ENCODE peak calls at places on chromosomes 6 and 20, in nine cellular contexts. D is hepatocyte, B is HCEC 1CT, W is GM23338, F is NCI-H748 treated with DMSO at 0.1 percent for 48 hours, S is left ventricle myocardium superior, H is GM19239, P is WTC11, R is ELF-1. U is an unnamed sample.

GRCh38 chr20:13085275-13085674 is 76.5 kb downstream of the SPTLC3 start:
- DNase-seq in H (no peak), W (no peak), R (no peak), S (no peak), F (no peak), B (no peak), P (no peak), D (no peak), U (no peak)

GRCh38 chr20:24863356-24863755 is 85.7 kb upstream of the CST7 start:
- DNase-seq in F (no peak), S (no peak), D (no peak), R (no peak), H (no peak), B (peak), P (no peak), W (no peak), U (no peak)

GRCh38 chr6:79377047-79377446 is 142.6 kb upstream of the HMGN3 start:
- DNase-seq in S (no peak), F (no peak), W (no peak), B (peak), P (no peak), D (no peak), H (no peak), R (no peak), U (no peak)

GRCh38 chr20:17823382-17824144 is 123.8 kb downstream of the BANF2 start:
- DNase-seq in D (peak), W (peak), R (no peak), S (no peak), P (no peak), H (no peak), F (no peak), B (no peak), U (no peak)

GRCh38 chr6:1144842-1145755 is 166.8 kb upstream of the FOXQ1 start:
- DNase-seq in F (no peak), P (no peak), B (peak), R (no peak), D (no peak), S (no peak), H (no peak), W (no peak), U (peak)

GRCh38 chr6:29976588-29977424 is 34.5 kb downstream of the HLA-A start:
- DNase-seq in W (peak), P (peak), D (peak), S (peak), H (peak), B (peak), F (peak), R (peak), U (peak)

GRCh38 chr6:48835421-48835958 is 627.6 kb downstream of the MMUT start:
- DNase-seq in B (peak), R (no peak), H (no peak), W (no peak), D (no peak), S (no peak), P (no peak), F (no peak), U (no peak)

GRCh38 chr6:4698901-4699659 is 77.1 kb upstream of the CDYL start:
- DNase-seq in S (no peak), D (no peak), W (no peak), B (no peak), R (no peak), P (no peak), F (peak), H (no peak), U (no peak)

GRCh38 chr6:94446120-94446519 is 1026.8 kb upstream of the EPHA7 start:
- DNase-seq in P (no peak), S (no peak), F (no peak), W (peak), D (no peak), H (no peak), B (no peak), R (no peak), U (no peak)